ENCODE peak calls at places on chromosomes 13 and 19, in eight cellular contexts. O is fibroblast of lung, Q is endodermal cell, I is BJ, U is mucosa of descending colon, F is lower leg skin, B is neural progenitor cell, W is IMR-90. R is an unnamed sample.

GRCh38 chr13:110280231-110280813 is 26.6 kb downstream of the COL4A1 start:
- DNase-seq in O (no peak), Q (no peak), I (no peak), U (no peak), F (peak), B (no peak), W (no peak), R (no peak)

GRCh38 chr19:41479757-41480191 is 36.8 kb downstream of the ERICH4 start:
- DNase-seq in O (no peak), Q (no peak), I (no peak), U (no peak), F (no peak), B (no peak), W (no peak), R (peak)

GRCh38 chr13:62931901-62932883 is 1516.5 kb upstream of the PCDH20 start:
- DNase-seq in O (peak), Q (no peak), I (peak), U (no peak), F (no peak), B (no peak), W (peak), R (no peak)

GRCh38 chr19:38691938-38692457 is 44.5 kb downstream of the ACTN4 start:
- DNase-seq in O (peak), Q (no peak), I (peak), U (no peak), F (no peak), B (no peak), W (peak), R (no peak)

GRCh38 chr19:33681081-33681680 is 59.4 kb downstream of the CHST8 start:
- DNase-seq in O (no peak), Q (no peak), I (no peak), U (no peak), F (peak), B (no peak), W (no peak), R (peak)

GRCh38 chr13:30341815-30342570 is 34.6 kb upstream of the KATNAL1 start:
- DNase-seq in O (peak), Q (no peak), I (peak), U (peak), F (peak), B (no peak), W (peak), R (no peak)

GRCh38 chr19:54262066-54262465 is 5.0 kb upstream of the LILRB5 start:
- DNase-seq in O (no peak), Q (peak), I (no peak), U (no peak), F (peak), B (no peak), W (no peak), R (no peak)

GRCh38 chr13:29878101-29878500 is 27.7 kb upstream of the UBL3 start:
- DNase-seq in O (peak), Q (no peak), I (no peak), U (no peak), F (no peak), B (no peak), W (peak), R (no peak)

GRCh38 chr13:50762969-50763568 is 80.4 kb downstream of the DLEU7 start:
- DNase-seq in O (no peak), Q (no peak), I (no peak), U (no peak), F (no peak), B (peak), W (no peak), R (no peak)

GRCh38 chr19:30696514-30696913 is 324.3 kb downstream of the ZNF536 start:
- DNase-seq in O (peak), Q (peak), I (no peak), U (no peak), F (peak), B (peak), W (peak), R (no peak)

GRCh38 chr19:7799640-7800355 is 30.2 kb upstream of the EVI5L start:
- DNase-seq in O (peak), Q (peak), I (no peak), U (peak), F (peak), B (peak), W (peak), R (peak)

GRCh38 chr13:49097374-49097773 is 121.7 kb downstream of the FNDC3A start:
- DNase-seq in O (peak), Q (no peak), I (peak), U (no peak), F (no peak), B (no peak), W (peak), R (no peak)

GRCh38 chr19:10189631-10190425 is 4.9 kb downstream of the DNMT1 start:
- DNase-seq in O (peak), Q (no peak), I (no peak), U (no peak), F (no peak), B (no peak), W (peak), R (no peak)

GRCh38 chr19:45677351-45678230 is 9.6 kb downstream of the GIPR start:
- DNase-seq in O (peak), Q (peak), I (no peak), U (peak), F (peak), B (peak), W (peak), R (peak)

GRCh38 chr19:3538965-3539742 is at the start of gene TEKTIP1:
- DNase-seq in O (no peak), Q (peak), I (no peak), U (no peak), F (no peak), B (peak), W (no peak), R (no peak)

GRCh38 chr13:21934309-21934708 is 263.4 kb downstream of the FGF9 start:
- DNase-seq in O (no peak), Q (no peak), I (no peak), U (no peak), F (no peak), B (no peak), W (no peak), R (no peak)

GRCh38 chr13:99955747-99956472 is 15.7 kb downstream of the ZIC5 start:
- DNase-seq in O (no peak), Q (peak), I (no peak), U (no peak), F (no peak), B (peak), W (peak), R (no peak)

DNA sequence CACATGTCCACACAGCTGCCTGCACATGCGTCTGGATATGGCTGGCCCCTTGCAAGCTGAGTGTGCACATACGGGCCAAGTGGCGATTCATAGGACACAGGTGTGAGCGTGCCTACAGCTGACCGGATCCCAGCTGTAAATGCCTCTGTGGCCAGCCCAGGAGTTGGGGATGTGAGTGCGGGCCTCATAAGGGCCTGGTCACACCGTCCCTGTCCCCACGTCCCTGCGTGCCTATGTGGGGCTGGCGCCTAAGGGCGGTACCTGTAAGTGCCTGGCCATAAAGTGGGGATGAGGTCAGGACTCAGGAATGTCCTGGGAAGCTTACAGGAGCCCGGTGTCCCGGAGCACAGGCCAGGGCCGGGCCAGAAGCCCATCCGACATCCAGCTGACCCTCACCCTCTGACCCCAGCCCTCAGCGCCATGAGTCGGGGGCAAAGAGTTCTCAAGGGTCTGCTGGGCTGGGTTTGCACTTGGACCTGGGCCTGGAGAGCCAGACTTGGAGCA is 1.3 kb upstream of the ARHGAP45 start:
- DNase-seq in O (no peak), Q (peak), I (no peak), U (peak), F (no peak), B (no peak), W (no peak), R (peak)
- H3K4me3 ChIP-seq in O (no peak), Q (no peak), I (no peak), U (no peak), F (no peak), B (no peak), W (no peak), R (no peak)

GRCh38 chr19:43699506-43700367 is 16.1 kb upstream of the IRGC start:
- DNase-seq in O (peak), Q (peak), I (no peak), U (peak), F (peak), B (peak), W (peak), R (peak)
- TF ChIP-seq CTCF in O (no peak), Q (peak), I (peak), U (no peak), F (no peak), B (peak), W (no peak), R (no peak)

GRCh38 chr13:41311607-41312500 is 787 bp downstream of the NAA16 start:
- DNase-seq in O (peak), Q (peak), I (no peak), U (peak), F (peak), B (peak), W (peak), R (peak)

GRCh38 chr13:41310963-41311606 is at the start of gene NAA16:
- DNase-seq in O (peak), Q (peak), I (peak), U (peak), F (peak), B (peak), W (peak), R (peak)

GRCh38 chr13:41313659-41314197 is 2.7 kb downstream of the NAA16 start:
- DNase-seq in O (no peak), Q (no peak), I (no peak), U (no peak), F (no peak), B (no peak), W (no peak), R (no peak)

GRCh38 chr13:41315466-41316047 is 4.5 kb downstream of the NAA16 start:
- DNase-seq in O (peak), Q (no peak), I (peak), U (no peak), F (no peak), B (no peak), W (peak), R (no peak)

GRCh38 chr13:41313117-41313516 is 2.0 kb downstream of the NAA16 start:
- DNase-seq in O (no peak), Q (no peak), I (no peak), U (no peak), F (no peak), B (peak), W (no peak), R (no peak)
- H3K4me3 ChIP-seq in O (peak), Q (peak), I (peak), U (no peak), F (no peak), B (peak), W (peak), R (peak)

GRCh38 chr19:4722671-4723464 is 774 bp downstream of the DPP9 start:
- DNase-seq in O (peak), Q (no peak), I (no peak), U (peak), F (no peak), B (peak), W (peak), R (no peak)

GRCh38 chr19:4720037-4720700 is 3.5 kb downstream of the DPP9 start:
- DNase-seq in O (no peak), Q (no peak), I (no peak), U (no peak), F (no peak), B (no peak), W (no peak), R (no peak)

GRCh38 chr19:4724252-4724514 is 541 bp upstream of the DPP9 start:
- DNase-seq in O (no peak), Q (peak), I (no peak), U (no peak), F (no peak), B (no peak), W (no peak), R (no peak)

GRCh38 chr19:4721196-4721595 is 2.4 kb downstream of the DPP9 start:
- DNase-seq in O (no peak), Q (no peak), I (no peak), U (no peak), F (no peak), B (no peak), W (no peak), R (no peak)

DNA sequence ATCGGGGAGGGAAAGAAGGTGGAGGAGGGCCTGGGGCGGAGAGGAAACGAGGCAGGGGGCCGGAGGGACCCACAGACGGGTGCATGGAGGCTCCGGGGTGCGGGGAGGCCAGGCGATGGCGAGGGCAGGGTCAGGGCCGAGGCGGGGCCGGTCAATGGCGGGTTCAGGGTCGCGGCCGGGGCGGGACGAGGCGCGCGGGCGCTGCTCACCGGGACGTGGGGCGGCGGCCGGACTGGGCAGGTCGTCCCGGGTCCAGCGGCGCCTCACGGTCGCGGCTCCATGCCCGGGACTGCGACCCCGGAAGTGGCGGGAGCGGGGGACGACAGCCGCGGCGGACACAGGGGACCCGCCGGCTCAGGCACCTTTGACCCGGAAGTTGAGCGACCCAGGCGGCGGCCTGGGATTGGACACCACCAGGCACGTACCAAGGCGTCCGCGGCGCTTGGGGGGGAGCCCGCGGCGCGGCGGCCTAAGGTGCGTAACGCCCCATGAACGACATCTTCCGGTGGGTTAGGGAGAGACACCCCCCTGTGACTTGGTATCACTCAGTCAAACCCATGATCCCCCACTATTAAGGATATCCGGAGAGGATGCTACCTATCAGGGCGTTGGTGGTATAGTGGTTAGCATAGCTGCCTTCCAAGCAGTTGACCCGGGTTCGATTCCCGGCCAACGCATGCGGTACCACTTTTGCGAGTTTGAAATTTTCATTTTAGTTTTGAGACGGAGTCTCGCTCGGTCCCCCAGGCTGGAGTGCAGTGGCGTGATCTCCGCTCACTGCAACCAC is at the start of gene DPP9:
- DNase-seq in O (peak), Q (peak), I (peak), U (peak), F (peak), B (peak), W (peak), R (peak)
- TF ChIP-seq CTCF in O (no peak), Q (no peak), I (peak), U (no peak), F (no peak), B (peak), W (peak), R (peak)

GRCh38 chr13:67130444-67130843 is 99.7 kb downstream of the PCDH9 start:
- DNase-seq in O (no peak), Q (no peak), I (no peak), U (no peak), F (no peak), B (no peak), W (no peak), R (no peak)
- H3K4me3 ChIP-seq in O (no peak), Q (no peak), I (no peak), U (no peak), F (no peak), B (no peak), W (no peak), R (no peak)

GRCh38 chr19:947090-947706 is 21.4 kb downstream of the ARID3A start:
- DNase-seq in O (no peak), Q (no peak), I (no peak), U (no peak), F (no peak), B (no peak), W (no peak), R (no peak)
- TF ChIP-seq CTCF in O (no peak), Q (no peak), I (no peak), U (no peak), F (no peak), B (no peak), W (no peak), R (no peak)

DNA sequence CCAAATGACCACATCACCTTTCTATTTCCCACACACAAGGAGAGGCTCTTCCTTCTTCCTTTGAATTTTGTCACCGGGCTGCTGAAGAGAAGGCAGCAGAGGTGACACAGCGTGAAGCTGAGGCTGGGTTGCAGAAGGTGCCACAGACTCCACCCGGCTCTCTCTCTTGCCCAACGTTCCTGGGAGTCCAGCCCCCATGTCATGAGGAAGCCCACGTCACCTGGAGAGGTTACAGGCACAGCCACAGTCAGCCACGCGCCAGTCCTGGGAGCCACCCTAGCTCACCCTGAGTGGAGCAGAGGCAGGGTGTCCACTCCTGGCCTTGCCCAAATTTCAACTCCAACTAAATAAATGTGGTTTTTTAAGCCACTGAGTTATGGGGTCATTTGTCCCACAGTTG is 4.8 kb upstream of the TMEM255B start:
- DNase-seq in O (no peak), Q (no peak), I (no peak), U (no peak), F (no peak), B (no peak), W (no peak), R (peak)
- H3K4me3 ChIP-seq in O (no peak), Q (no peak), I (no peak), U (no peak), F (no peak), B (no peak), W (no peak), R (no peak)

GRCh38 chr13:46386996-46387851 is at the start of gene RUBCNL:
- DNase-seq in O (peak), Q (peak), I (no peak), U (peak), F (peak), B (peak), W (no peak), R (peak)
- TF ChIP-seq CTCF in O (no peak), Q (peak), I (no peak), U (no peak), F (no peak), B (no peak), W (no peak), R (no peak)